ENCODE peak calls at places on chromosomes 11 and 22, in six cellular contexts. B, D, Y, A, F and P are unnamed samples. For H3K9me3, the result is how much of the 10 kb centered on the place peaks cover.

GRCh38 chr11:110430267-110431211 is 791 bp downstream of the FDX1 start:
- DNase-seq in Y (peak), B (no peak), D (no peak), A (peak), F (peak), P (no peak)

GRCh38 chr11:95229199-95230053 is 1.6 kb downstream of the SESN3 start:
- DNase-seq in D (no peak), B (no peak), Y (no peak), F (peak), A (no peak), P (no peak)

GRCh38 chr11:47506363-47506762 is 46.6 kb downstream of the CELF1 start:
- DNase-seq in D (no peak), B (no peak), A (no peak), F (no peak), Y (no peak), P (no peak)

GRCh38 chr11:10455637-10456487 is 798 bp downstream of the AMPD3 start:
- DNase-seq in F (peak), B (no peak), D (peak), Y (peak), A (peak), P (no peak)

GRCh38 chr11:120548682-120549209 is 37.2 kb downstream of the GRIK4 start:
- DNase-seq in D (no peak), Y (no peak), B (no peak), F (no peak), A (no peak), P (no peak)

GRCh38 chr11:44372989-44373388 is 63.0 kb upstream of the ALX4 start:
- DNase-seq in A (no peak), B (no peak), D (no peak), Y (no peak), F (no peak), P (no peak)

GRCh38 chr11:80167766-80168165 is 726.9 kb upstream of the TENM4 start:
- DNase-seq in B (no peak), D (no peak), A (no peak), F (no peak), Y (no peak), P (no peak)

GRCh38 chr11:129323896-129324522 is 51.6 kb upstream of the BARX2 start:
- DNase-seq in Y (peak), D (no peak), A (no peak), F (no peak), B (no peak), P (no peak)

GRCh38 chr22:19181786-19182471 is 3.4 kb upstream of the SLC25A1 start:
- DNase-seq in F (no peak), Y (no peak), B (no peak), D (no peak), A (no peak), P (no peak)

GRCh38 chr22:36467946-36468345 is 13.5 kb downstream of the TXN2 start:
- DNase-seq in B (no peak), D (peak), Y (no peak), A (no peak), F (peak), P (no peak)

GRCh38 chr22:36587289-36588154 is 58.6 kb upstream of the EIF3D start:
- DNase-seq in F (no peak), Y (no peak), B (no peak), D (no peak), A (no peak), P (no peak)

GRCh38 chr11:68688881-68689280 is 4.5 kb downstream of the GAL start:
- DNase-seq in Y (no peak), B (no peak), F (no peak), A (no peak), D (no peak), P (no peak)

GRCh38 chr11:3129591-3130268 is 35.4 kb downstream of the OSBPL5 start:
- DNase-seq in Y (no peak), F (no peak), B (no peak), A (no peak), D (no peak), P (no peak)

GRCh38 chr11:62399868-62400245 is 19.0 kb upstream of the SCGB1A1 start:
- DNase-seq in D (no peak), A (no peak), B (no peak), Y (no peak), F (no peak), P (no peak)

GRCh38 chr11:2789791-2790580 is 90.2 kb upstream of the KCNQ1OT1 start:
- DNase-seq in F (no peak), Y (no peak), D (no peak), B (no peak), A (no peak), P (no peak)

GRCh38 chr22:23383491-23384450 is 196.3 kb downstream of the IGLL1 start:
- DNase-seq in Y (no peak), A (no peak), D (no peak), F (no peak), B (no peak), P (no peak)

GRCh38 chr11:114192841-114193389 is 103.3 kb upstream of the NNMT start:
- DNase-seq in B (no peak), F (no peak), A (no peak), D (no peak), Y (no peak), P (no peak)

GRCh38 chr11:108551653-108552462 is 41.7 kb downstream of the EXPH5 start:
- DNase-seq in Y (no peak), D (peak), A (no peak), B (no peak), F (no peak), P (no peak)

GRCh38 chr11:123188508-123189165 is 6.4 kb downstream of the CLMP start:
- DNase-seq in A (no peak), F (peak), B (no peak), D (no peak), Y (no peak), P (no peak)

GRCh38 chr11:75339685-75340409 is 11.6 kb downstream of the ARRB1 start:
- DNase-seq in Y (no peak), A (peak), D (no peak), B (no peak), F (peak), P (no peak)

DNA sequence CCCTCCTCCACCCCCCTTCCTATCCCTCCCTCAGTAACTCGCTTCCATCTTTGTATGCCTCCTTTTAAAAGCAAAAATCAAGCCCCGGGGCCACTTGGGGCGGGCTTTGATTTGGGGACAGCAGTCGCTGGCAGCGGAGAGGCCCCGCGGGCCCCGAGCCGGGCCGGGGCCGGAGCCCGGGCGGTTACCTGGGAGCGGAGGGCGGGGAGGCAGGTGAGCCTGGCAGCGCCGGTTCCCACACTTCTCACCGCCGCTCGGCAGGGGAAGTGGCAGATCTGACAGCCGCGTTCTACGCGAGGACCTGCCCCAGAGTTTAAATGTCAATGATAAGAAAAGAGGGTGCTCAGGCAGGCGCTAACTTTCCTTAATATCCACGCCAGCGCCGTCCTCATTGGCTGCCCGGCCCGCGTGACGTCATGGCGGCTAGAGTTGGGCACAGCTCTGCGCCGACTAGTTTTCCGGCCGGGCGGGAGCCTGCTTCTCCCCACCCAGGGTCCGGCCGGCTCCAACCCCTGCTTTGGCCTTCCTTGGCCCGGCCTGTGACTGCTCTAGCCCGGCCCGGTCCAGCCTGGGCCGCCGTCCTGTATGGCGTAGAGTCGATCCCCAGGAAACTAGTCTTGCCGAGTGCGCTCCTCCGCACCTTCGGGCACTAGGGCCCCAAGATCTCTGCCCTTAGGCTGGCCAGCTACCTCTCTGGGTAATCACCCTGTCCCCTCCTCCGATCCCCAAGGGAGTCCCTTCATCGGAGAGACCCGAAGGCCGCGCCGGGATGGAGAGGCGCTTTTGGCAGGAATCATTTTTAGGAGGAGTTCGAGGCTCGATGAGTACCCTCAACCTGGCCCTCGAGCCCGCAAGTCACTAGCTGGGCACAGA is 6.7 kb upstream of the PAX6 start:
- DNase-seq in D (no peak), Y (no peak), B (no peak), F (no peak), A (no peak), P (no peak)
- H3K9me3 ChIP-seq in D (under half), Y (under half), B (under half), F (under half), A (under half), P (under half)

GRCh38 chr22:49052560-49052959 is 775.1 kb downstream of the BRD1 start:
- DNase-seq in A (no peak), Y (no peak), F (no peak), B (no peak), D (no peak), P (no peak)
- TF ChIP-seq POLR2AphosphoS5 in A (no peak), Y (no peak), F (no peak), B (no peak), D (no peak), P (no peak)

DNA sequence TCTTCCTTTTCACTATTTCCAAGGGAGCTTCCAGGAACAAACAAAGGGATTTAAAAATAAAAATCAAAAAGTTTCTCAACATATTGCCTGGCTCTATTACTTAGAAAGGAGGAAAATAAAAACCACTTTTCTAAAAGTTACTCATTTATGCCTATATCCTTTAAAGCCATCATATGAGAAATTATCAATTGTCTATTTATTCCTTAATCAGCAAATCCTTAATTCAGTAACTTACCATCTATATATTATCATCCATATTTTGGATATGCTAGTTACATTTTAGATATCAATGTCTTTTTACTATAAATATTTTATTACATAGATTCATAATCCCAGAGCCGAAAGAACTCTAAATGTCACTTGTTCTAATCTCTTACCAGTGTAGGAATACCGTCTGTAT is 481.5 kb upstream of the ANO5 start:
- DNase-seq in D (no peak), B (no peak), F (no peak), Y (no peak), A (no peak), P (no peak)
- TF ChIP-seq EZH2 in D (no peak), B (no peak), F (no peak), Y (no peak), A (no peak), P (no peak)

DNA sequence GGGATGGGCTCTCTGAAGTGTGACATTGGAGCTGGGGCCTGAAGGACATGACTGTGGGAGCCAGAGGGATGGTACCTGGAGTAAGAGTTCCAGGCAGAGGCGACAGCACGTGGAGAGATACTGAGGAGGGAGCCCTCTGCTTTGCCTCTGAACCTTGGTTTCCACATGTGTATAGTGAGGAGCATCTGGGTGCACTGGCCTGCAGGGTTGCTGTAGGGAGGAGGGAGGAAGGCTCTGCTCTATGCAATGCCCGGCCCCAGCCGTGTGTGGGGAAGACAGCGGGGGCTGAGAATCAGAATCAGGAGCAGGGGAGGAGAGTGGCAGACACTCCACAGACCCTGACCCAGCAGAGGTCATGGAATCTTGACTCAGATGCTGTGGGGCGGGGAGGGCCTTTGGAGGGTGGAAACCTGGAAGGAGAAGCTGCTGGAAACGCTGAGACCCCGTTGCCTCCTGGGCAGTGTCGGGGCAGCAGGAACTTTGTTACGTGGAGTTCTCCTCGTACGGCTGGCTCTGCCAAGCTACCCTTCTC is 4.0 kb downstream of the SCYL1 start:
- DNase-seq in F (no peak), D (no peak), A (no peak), B (no peak), Y (no peak), P (no peak)
- H3K9me3 ChIP-seq in F (under half), D (under half), A (under half), B (under half), Y (under half), P (under half)

GRCh38 chr11:57308426-57309060 is 16.2 kb downstream of the TNKS1BP1 start:
- DNase-seq in B (no peak), F (no peak), Y (no peak), D (no peak), A (no peak), P (no peak)

GRCh38 chr11:57310630-57311086 is 14.1 kb downstream of the TNKS1BP1 start:
- DNase-seq in B (no peak), D (no peak), Y (peak), A (no peak), F (no peak), P (no peak)

GRCh38 chr11:57310091-57310490 is 14.7 kb downstream of the TNKS1BP1 start:
- DNase-seq in A (no peak), B (no peak), F (no peak), D (no peak), Y (no peak), P (no peak)

GRCh38 chr11:57307666-57308270 is 17.0 kb downstream of the TNKS1BP1 start:
- DNase-seq in D (no peak), Y (no peak), A (no peak), F (no peak), B (no peak), P (no peak)

DNA sequence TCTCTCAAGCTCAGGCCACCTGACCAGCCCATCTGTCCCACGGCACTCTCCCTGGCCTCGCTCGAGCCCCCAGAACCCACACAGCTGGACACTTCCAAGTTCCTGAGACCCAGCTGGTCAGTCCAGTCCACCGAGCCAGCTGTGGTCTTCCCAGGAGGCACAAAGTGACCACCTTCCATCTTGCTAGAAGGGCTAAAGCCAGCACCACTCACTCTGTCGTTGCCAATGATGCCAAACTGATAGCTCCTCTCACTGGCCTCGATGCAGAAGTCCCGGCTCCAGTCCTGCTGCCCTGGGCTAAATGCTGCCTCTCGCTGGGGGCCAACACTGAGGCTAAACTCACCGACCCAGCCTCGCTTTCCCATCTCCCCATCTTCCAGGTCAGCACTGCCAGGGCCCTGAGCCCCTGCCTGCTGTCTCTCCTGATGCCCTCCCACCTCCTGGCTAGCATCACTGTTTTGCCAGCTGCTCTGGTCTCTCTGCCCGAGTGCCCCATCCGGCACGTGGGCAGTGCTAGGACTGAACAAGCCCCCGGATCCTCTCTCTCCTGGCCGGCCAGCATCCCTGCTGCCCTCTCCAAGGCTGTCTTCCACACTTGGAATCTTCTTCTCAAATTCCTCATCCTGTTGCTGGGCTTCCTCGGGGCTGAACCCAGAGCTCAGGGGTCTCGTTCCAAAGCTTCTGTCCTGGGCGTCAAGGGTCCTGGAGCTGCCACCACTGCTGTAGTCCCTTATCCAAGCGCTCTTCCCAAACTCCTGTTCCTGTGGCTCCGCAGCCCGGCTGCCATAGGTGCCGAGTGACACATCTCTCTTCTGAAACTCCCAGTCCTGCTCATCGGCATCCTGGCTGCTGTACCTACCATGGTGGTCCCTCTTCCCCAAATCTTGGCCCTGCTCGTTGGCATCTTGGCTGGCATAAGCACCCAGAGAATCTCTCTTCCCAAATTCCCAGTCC is 15.4 kb downstream of the TNKS1BP1 start:
- DNase-seq in F (no peak), Y (no peak), B (no peak), D (no peak), A (no peak), P (no peak)
- TF ChIP-seq POLR2AphosphoS5 in F (no peak), Y (no peak), B (no peak), D (no peak), A (no peak), P (no peak)

GRCh38 chr22:38040953-38041759 is 16.0 kb upstream of the PICK1 start:
- DNase-seq in D (no peak), F (no peak), A (no peak), B (no peak), Y (no peak), P (no peak)

GRCh38 chr22:38038890-38039812 is 18.1 kb upstream of the PICK1 start:
- DNase-seq in Y (no peak), A (no peak), F (no peak), B (no peak), D (no peak), P (no peak)

GRCh38 chr22:38035530-38035885 is 21.7 kb upstream of the PICK1 start:
- DNase-seq in F (no peak), D (no peak), A (no peak), B (no peak), Y (no peak), P (no peak)

GRCh38 chr22:38036392-38037062 is 20.7 kb upstream of the PICK1 start:
- DNase-seq in Y (no peak), F (no peak), A (no peak), D (no peak), B (no peak), P (no peak)

DNA sequence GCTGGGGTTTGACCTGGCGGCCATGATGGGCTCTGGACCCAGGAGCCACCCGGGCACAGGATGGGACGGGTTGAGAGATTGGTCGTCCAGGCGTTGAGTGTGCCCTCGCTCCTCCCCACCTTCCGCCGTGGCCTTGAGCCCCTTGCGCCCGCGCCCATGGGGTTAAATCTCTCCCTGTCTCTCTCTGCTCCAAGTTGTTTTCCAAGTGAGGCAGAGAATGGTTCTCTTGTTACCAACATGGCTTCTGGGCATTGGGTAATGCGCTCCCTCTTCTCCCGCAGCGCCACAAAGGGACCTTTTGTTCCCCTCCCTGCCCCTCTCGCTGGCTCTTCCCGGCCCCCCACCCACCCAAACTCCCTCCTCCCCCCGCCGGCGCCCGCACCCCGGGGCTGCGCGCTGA is 18.8 kb upstream of the PICK1 start:
- DNase-seq in Y (no peak), F (no peak), D (no peak), B (no peak), A (no peak), P (no peak)
- TF ChIP-seq EZH2 in Y (no peak), F (no peak), D (no peak), B (no peak), A (no peak), P (no peak)

GRCh38 chr11:70670684-70671034 is 272.3 kb downstream of the CTTN start:
- DNase-seq in A (no peak), B (no peak), D (no peak), Y (no peak), F (no peak), P (no peak)
- H3K9me3 ChIP-seq in A (under half), B (under half), D (under half), Y (under half), F (under half), P (under half)